ENCODE peak calls at places on chromosomes 4 and X, in five cellular contexts. Q is mammary epithelial cell, J is HepG2, I is A549, D is endodermal cell. E is an unnamed sample.

GRCh38 chr4:39657465-39657864 is 18.8 kb upstream of the SMIM14 start:
- DNase-seq in Q (peak; percentile 8), J (no peak), I (no peak), D (no peak), E (no peak)

GRCh38 chrX:16711219-16712115 is 1.0 kb downstream of the CTPS2 start:
- DNase-seq in Q (no peak), J (peak; percentile 21), I (no peak), D (peak; percentile 45), E (no peak)

GRCh38 chr4:19776929-19777328 is 474.8 kb upstream of the SLIT2 start:
- DNase-seq in Q (no peak), J (no peak), I (no peak), D (no peak), E (no peak)

GRCh38 chr4:20075479-20075878 is 176.2 kb upstream of the SLIT2 start:
- DNase-seq in Q (no peak), J (no peak), I (no peak), D (no peak), E (peak; percentile 2)

GRCh38 chr4:44931720-44932119 is 205.4 kb upstream of the GNPDA2 start:
- DNase-seq in Q (no peak), J (no peak), I (no peak), D (no peak), E (no peak)

GRCh38 chr4:75995727-75996126 is 5.0 kb upstream of the SDAD1 start:
- DNase-seq in Q (peak; percentile 52), J (peak; percentile 49), I (no peak), D (peak; percentile 61), E (peak; percentile 63)

GRCh38 chr4:168451744-168452394 is 28.4 kb downstream of the DDX60L start:
- DNase-seq in Q (peak; percentile 84), J (no peak), I (no peak), D (no peak), E (peak; percentile 65)

GRCh38 chr4:52554606-52555355 is 104.3 kb downstream of the USP46 start:
- DNase-seq in Q (no peak), J (no peak), I (no peak), D (no peak), E (no peak)

GRCh38 chr4:37767546-37767945 is 58.9 kb upstream of the PGM2 start:
- DNase-seq in Q (peak; percentile 72), J (peak; percentile 18), I (no peak), D (no peak), E (peak; percentile 9)

GRCh38 chrX:136310411-136310810 is 9.6 kb downstream of the ADGRG4 start:
- DNase-seq in Q (peak; percentile 57), J (no peak), I (peak; percentile 5), D (peak; percentile 73), E (no peak)

GRCh38 chrX:19303216-19303880 is 40.4 kb upstream of the PDHA1 start:
- DNase-seq in Q (peak; percentile 72), J (no peak), I (peak; percentile 10), D (no peak), E (no peak)

GRCh38 chr4:154559141-154559841 is 3.5 kb upstream of the FGB start:
- DNase-seq in Q (peak; percentile 63), J (peak; percentile 87), I (peak; percentile 30), D (peak; percentile 72), E (peak; percentile 57)

GRCh38 chrX:45621356-45622041 is 420.8 kb upstream of the DIPK2B start:
- DNase-seq in Q (peak; percentile 96), J (no peak), I (no peak), D (no peak), E (no peak)

GRCh38 chrX:45714864-45715263 is 514.2 kb upstream of the DIPK2B start:
- DNase-seq in Q (peak; percentile 64), J (no peak), I (no peak), D (no peak), E (peak; percentile 67)

GRCh38 chr4:7301126-7301785 is 108.9 kb downstream of the SORCS2 start:
- DNase-seq in Q (no peak), J (no peak), I (no peak), D (no peak), E (no peak)

GRCh38 chrX:112759512-112759911 is 79.8 kb upstream of the LHFPL1 start:
- DNase-seq in Q (no peak), J (no peak), I (no peak), D (no peak), E (no peak)

GRCh38 chrX:29652484-29652883 is 562.9 kb upstream of the MAGEB2 start:
- DNase-seq in Q (peak; percentile 75), J (no peak), I (no peak), D (no peak), E (no peak)

GRCh38 chr4:187283306-187283705 is 559.6 kb upstream of the FAT1 start:
- DNase-seq in Q (no peak), J (no peak), I (no peak), D (no peak), E (no peak)

GRCh38 chr4:3529363-3529762 is 2.9 kb downstream of the LRPAP1 start:
- DNase-seq in Q (no peak), J (no peak), I (no peak), D (peak; percentile 36), E (no peak)

GRCh38 chr4:76830612-76831474 is 67.1 kb downstream of the SOWAHB start:
- DNase-seq in Q (no peak), J (peak; percentile 94), I (peak; percentile 43), D (peak; percentile 71), E (peak; percentile 98)

GRCh38 chr4:83028976-83029375 is 6.0 kb upstream of the COPS4 start:
- DNase-seq in Q (no peak), J (no peak), I (no peak), D (no peak), E (no peak)

GRCh38 chr4:2261853-2262144 is at the start of gene MXD4:
- DNase-seq in Q (no peak), J (no peak), I (no peak), D (no peak), E (no peak)

GRCh38 chr4:2261110-2261852 is 628 bp downstream of the MXD4 start:
- DNase-seq in Q (peak; percentile 30), J (no peak), I (peak; percentile 7), D (peak; percentile 76), E (peak; percentile 55)

GRCh38 chr4:2262944-2263250 is 988 bp upstream of the MXD4 start:
- DNase-seq in Q (no peak), J (no peak), I (no peak), D (no peak), E (no peak)

GRCh38 chr4:2263701-2264321 is 1.9 kb upstream of the MXD4 start:
- DNase-seq in Q (no peak), J (no peak), I (no peak), D (no peak), E (no peak)

GRCh38 chr4:2262145-2262943 is 435 bp upstream of the MXD4 start:
- DNase-seq in Q (peak; percentile 100), J (peak; percentile 97), I (peak; percentile 92), D (peak; percentile 100), E (peak; percentile 99)
- H3K4me1 ChIP-seq in Q (peaks cover 18% of the 10 kb centered on the region), J (peaks cover 31% of the 10 kb centered on the region), I (peaks cover 6% of the 10 kb centered on the region), D (peaks cover 14% of the 10 kb centered on the region), E (peaks cover 10% of the 10 kb centered on the region)

DNA sequence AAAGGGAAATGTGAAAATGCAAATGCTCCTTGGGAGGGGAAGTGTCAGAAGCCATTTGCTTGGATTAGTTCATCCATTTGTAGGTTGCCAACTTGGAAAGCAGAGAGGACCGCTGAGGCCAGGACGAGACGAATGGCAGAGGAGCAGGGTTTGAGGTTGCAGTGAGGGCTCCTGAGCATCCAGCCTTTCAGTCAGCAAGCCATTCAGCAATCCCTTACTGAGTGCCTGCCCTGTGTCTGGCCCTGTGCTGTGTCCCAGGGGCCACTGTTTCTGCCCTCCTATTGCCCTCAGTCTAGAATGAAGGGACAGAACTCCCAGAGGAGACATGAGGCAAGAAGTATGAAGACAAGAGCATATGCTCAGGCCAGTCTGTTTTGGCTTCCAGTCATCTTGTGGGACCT is 45.8 kb upstream of the PGRMC1 start:
- DNase-seq in Q (no peak), J (no peak), I (no peak), D (no peak), E (no peak)
- H3K27ac ChIP-seq in Q (no peak overlapping the region), J (no peak overlapping the region), I (no peak overlapping the region), D (no peak overlapping the region), E (no peak overlapping the region)

DNA sequence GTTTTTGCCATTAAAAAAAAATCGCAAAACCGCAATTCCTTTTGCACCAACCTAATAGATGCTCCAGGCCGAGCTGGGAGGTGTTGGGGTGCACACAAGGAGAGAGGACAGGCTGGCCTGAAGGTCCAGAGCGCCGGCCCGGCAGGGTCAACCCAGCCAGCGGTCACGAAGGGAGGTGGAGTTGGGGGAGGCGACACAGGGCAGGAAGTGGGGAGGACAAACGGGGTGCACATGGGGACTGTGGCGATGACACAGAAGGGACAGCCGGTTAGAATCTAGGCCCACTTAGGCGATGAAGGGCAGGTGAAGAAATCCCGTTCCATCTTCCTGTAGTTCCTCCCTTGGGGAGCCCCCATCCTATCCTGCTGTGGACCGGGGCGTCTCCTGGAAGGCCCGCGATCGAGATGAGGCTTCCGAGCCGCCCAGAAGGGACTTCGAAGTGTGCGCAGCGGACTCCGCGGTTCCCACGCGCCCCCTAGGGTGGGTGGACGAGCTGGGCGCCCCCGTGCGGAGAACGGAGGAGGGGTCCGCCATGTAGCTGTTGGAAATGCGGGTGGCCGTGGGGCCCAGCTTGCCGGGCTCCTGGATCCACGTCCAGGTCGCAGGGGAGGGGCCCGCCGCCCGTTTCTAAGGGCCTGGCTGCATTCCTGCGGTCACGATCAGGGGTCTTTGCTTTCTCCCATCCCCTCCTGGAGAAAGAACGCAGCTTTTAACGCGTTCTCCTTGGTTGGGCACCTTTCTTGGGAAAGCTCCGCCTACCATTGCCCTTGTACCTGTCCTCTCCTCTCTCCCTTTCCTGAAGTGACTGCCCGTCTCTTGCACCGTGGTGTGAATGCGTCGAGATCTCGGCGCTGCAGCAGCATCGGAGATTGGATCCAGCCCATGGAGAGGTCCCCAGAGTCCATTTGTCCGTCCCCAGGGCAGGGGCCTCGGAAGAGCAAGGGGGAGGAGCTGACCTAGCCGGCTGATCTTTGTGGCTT is 17.0 kb upstream of the HPF1 start:
- DNase-seq in Q (no peak), J (no peak), I (no peak), D (peak; percentile 79), E (no peak)
- H3K4me3 ChIP-seq in Q (no peak overlapping the region), J (no peak overlapping the region), I (no peak overlapping the region), D (no peak overlapping the region), E (no peak overlapping the region)

DNA sequence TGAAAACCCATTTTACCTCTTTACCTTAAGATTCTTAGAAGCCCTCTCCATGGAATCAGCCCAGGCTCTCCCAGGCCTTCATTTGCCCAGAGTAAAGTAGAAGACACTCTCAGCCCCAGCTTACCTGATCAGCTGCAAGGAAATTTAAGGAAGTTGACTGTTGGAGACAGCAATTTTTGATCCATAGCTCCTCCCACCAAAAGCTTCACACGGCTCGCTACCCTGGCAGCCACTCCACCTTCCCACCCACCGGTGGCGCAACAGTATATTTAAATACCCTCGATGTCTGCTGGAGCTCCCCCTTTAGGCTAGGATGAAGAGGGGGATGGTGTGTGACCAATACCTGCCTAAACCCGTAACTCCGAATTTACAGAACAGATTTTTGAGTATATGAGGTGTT is 75.4 kb downstream of the MBNL3 start:
- DNase-seq in Q (no peak), J (peak; percentile 82), I (no peak), D (peak; percentile 82), E (no peak)
- H3K4me1 ChIP-seq in Q (no peaks in the 10 kb centered on the region), J (peaks cover 56% of the 10 kb centered on the region), I (no peaks in the 10 kb centered on the region), D (no peaks in the 10 kb centered on the region), E (no peaks in the 10 kb centered on the region)

DNA sequence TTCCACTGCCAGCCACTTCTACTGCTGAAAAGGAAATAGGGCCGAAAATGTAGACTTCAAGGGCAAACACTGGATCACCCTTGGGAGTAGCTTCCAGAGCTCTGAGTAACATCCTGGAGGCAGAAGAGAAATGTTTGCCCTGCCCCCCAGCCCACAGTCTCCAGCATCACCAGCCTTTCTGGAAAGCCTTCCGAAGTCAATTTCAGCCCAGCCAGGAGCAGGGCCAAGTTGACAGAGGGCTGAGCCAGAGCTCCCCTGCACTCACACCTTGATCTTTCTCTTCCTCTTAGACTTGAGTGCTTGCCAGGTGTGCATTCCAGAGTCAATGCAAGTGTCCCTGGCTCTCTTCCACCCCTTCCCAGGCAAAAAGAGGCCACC is 35.2 kb downstream of the SLC25A5 start:
- DNase-seq in Q (peak; percentile 68), J (peak; percentile 22), I (peak; percentile 91), D (peak; percentile 61), E (peak; percentile 72)
- H3K27ac ChIP-seq in Q (peak overlapping the region; percentile 59), J (peak overlapping the region; percentile 79), I (peak overlapping the region; percentile 90), D (no peak overlapping the region), E (peak overlapping the region; percentile 88)